ENCODE peak calls at places on chromosomes 7 and 10, in eight cellular contexts. C, I, B, R, G, N, D and P are unnamed samples.

GRCh38 chr10:100969175-100970075 is at the start of gene SEMA4G:
- DNase-seq in C (peak), I (peak), B (peak), R (peak), G (peak), N (peak), D (peak), P (peak)

GRCh38 chr10:104897679-104898078 is 256.6 kb downstream of the SORCS3 start:
- DNase-seq in C (no peak), I (no peak), B (no peak), R (no peak), G (no peak), N (no peak), D (no peak), P (no peak)

GRCh38 chr10:101879456-101880189 is 36.0 kb upstream of the KCNIP2 start:
- DNase-seq in C (no peak), I (no peak), B (no peak), R (no peak), G (no peak), N (peak), D (no peak), P (no peak)

GRCh38 chr10:71213761-71214440 is 1.5 kb downstream of the UNC5B start:
- DNase-seq in C (no peak), I (peak), B (no peak), R (no peak), G (peak), N (peak), D (no peak), P (peak)

GRCh38 chr10:85542936-85543730 is 823.5 kb downstream of the GRID1 start:
- DNase-seq in C (no peak), I (no peak), B (no peak), R (no peak), G (no peak), N (no peak), D (no peak), P (no peak)

GRCh38 chr10:73506491-73506890 is 10.7 kb upstream of the PPP3CB start:
- DNase-seq in C (no peak), I (no peak), B (no peak), R (no peak), G (no peak), N (peak), D (no peak), P (no peak)

GRCh38 chr7:128893251-128894100 is 17.0 kb downstream of the KCP start:
- DNase-seq in C (peak), I (no peak), B (peak), R (peak), G (no peak), N (no peak), D (peak), P (peak)

GRCh38 chr7:47504546-47505316 is 77.2 kb downstream of the TNS3 start:
- DNase-seq in C (no peak), I (no peak), B (no peak), R (no peak), G (no peak), N (no peak), D (no peak), P (no peak)

GRCh38 chr7:128962837-128963236 is 25.1 kb downstream of the IRF5 start:
- DNase-seq in C (no peak), I (no peak), B (no peak), R (no peak), G (no peak), N (no peak), D (no peak), P (no peak)

GRCh38 chr7:10875081-10875480 is 98.6 kb upstream of the PHF14 start:
- DNase-seq in C (no peak), I (no peak), B (no peak), R (no peak), G (no peak), N (no peak), D (no peak), P (no peak)

GRCh38 chr7:15068324-15068723 is 165.8 kb upstream of the DGKB start:
- DNase-seq in C (no peak), I (no peak), B (no peak), R (no peak), G (no peak), N (no peak), D (no peak), P (no peak)

GRCh38 chr10:85510682-85511081 is 855.9 kb downstream of the GRID1 start:
- DNase-seq in C (no peak), I (no peak), B (no peak), R (no peak), G (no peak), N (no peak), D (no peak), P (no peak)

GRCh38 chr10:122210481-122211265 is 60.4 kb upstream of the BTBD16 start:
- DNase-seq in C (no peak), I (no peak), B (no peak), R (no peak), G (no peak), N (no peak), D (no peak), P (no peak)

GRCh38 chr10:133442967-133443924 is 10.5 kb upstream of the SCART1 start:
- DNase-seq in C (peak), I (no peak), B (peak), R (no peak), G (peak), N (no peak), D (no peak), P (peak)

GRCh38 chr7:28988818-28989595 is 30.9 kb upstream of the TRIL start:
- DNase-seq in C (peak), I (no peak), B (no peak), R (no peak), G (peak), N (peak), D (peak), P (no peak)

GRCh38 chr10:80520661-80521488 is 16.8 kb upstream of the SH2D4B start:
- DNase-seq in C (peak), I (no peak), B (peak), R (no peak), G (no peak), N (no peak), D (peak), P (peak)

GRCh38 chr7:40947546-40947945 is 755.3 kb downstream of the INHBA start:
- DNase-seq in C (no peak), I (no peak), B (no peak), R (no peak), G (no peak), N (no peak), D (no peak), P (no peak)

GRCh38 chr7:114082934-114083647 is 164.3 kb upstream of the PPP1R3A start:
- DNase-seq in C (peak), I (peak), B (peak), R (peak), G (peak), N (no peak), D (peak), P (peak)

GRCh38 chr10:29356931-29357330 is 68.1 kb downstream of the LYZL1 start:
- DNase-seq in C (no peak), I (no peak), B (no peak), R (no peak), G (no peak), N (no peak), D (no peak), P (no peak)

GRCh38 chr7:155998328-155998691 is 186.0 kb upstream of the SHH start:
- DNase-seq in C (no peak), I (no peak), B (no peak), R (no peak), G (no peak), N (no peak), D (peak), P (no peak)

GRCh38 chr10:118698421-118698820 is 56.3 kb downstream of the CACUL1 start:
- DNase-seq in C (no peak), I (peak), B (no peak), R (no peak), G (no peak), N (peak), D (no peak), P (peak)

GRCh38 chr10:73043766-73044377 is 52.8 kb downstream of the P4HA1 start:
- DNase-seq in C (no peak), I (no peak), B (no peak), R (no peak), G (no peak), N (no peak), D (no peak), P (no peak)

GRCh38 chr7:131068604-131069021 is 259.1 kb upstream of the MKLN1 start:
- DNase-seq in C (no peak), I (peak), B (no peak), R (no peak), G (no peak), N (peak), D (no peak), P (no peak)

GRCh38 chr7:108592633-108593277 is 23.1 kb downstream of the DNAJB9 start:
- DNase-seq in C (no peak), I (no peak), B (no peak), R (no peak), G (no peak), N (no peak), D (no peak), P (no peak)

GRCh38 chr7:156932006-156932405 is 17.5 kb upstream of the NOM1 start:
- DNase-seq in C (no peak), I (peak), B (no peak), R (no peak), G (no peak), N (no peak), D (no peak), P (no peak)

GRCh38 chr10:28241766-28242399 is 61.0 kb downstream of the MPP7 start:
- DNase-seq in C (no peak), I (peak), B (no peak), R (no peak), G (no peak), N (peak), D (no peak), P (no peak)

GRCh38 chr7:155206286-155207020 is 91.2 kb upstream of the INSIG1 start:
- DNase-seq in C (peak), I (no peak), B (peak), R (no peak), G (peak), N (peak), D (no peak), P (peak)

GRCh38 chr7:112753298-112753697 is 36.9 kb downstream of the TMEM168 start:
- DNase-seq in C (no peak), I (no peak), B (no peak), R (no peak), G (no peak), N (no peak), D (no peak), P (no peak)

DNA sequence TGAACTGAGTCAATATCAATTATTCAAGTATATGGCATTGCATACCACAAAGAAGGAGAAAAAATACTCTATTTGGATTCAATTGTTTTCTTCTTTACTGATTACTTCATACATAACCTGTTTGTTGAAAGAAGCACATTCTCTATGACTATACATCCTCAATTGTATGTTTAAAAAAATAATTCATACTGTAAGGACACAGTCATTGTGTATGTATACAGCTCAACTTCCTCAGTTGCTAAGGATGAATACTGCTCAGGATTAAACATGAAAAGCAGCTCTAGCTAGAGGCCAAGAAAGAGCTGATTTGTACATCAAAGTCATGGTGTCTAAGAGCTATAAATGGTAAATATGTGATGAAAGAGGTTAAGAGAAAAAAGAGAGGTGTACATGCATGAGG is 15.8 kb upstream of the BPGM start:
- DNase-seq in C (no peak), I (no peak), B (no peak), R (no peak), G (no peak), N (peak), D (no peak), P (no peak)
- H3K27ac ChIP-seq in C (no peak), I (no peak), B (no peak), R (no peak), G (no peak), N (no peak), D (no peak), P (no peak)

GRCh38 chr7:100801833-100802568 is 25.3 kb downstream of the EPHB4 start:
- DNase-seq in C (peak), I (peak), B (no peak), R (peak), G (peak), N (peak), D (peak), P (no peak)

GRCh38 chr7:100806276-100806675 is 21.0 kb downstream of the EPHB4 start:
- DNase-seq in C (no peak), I (no peak), B (no peak), R (no peak), G (no peak), N (no peak), D (no peak), P (no peak)

GRCh38 chr7:100804681-100805431 is 22.5 kb downstream of the EPHB4 start:
- DNase-seq in C (no peak), I (no peak), B (no peak), R (peak), G (peak), N (no peak), D (no peak), P (no peak)

GRCh38 chr7:100802951-100803350 is 24.4 kb downstream of the EPHB4 start:
- DNase-seq in C (no peak), I (no peak), B (no peak), R (peak), G (peak), N (no peak), D (no peak), P (no peak)

DNA sequence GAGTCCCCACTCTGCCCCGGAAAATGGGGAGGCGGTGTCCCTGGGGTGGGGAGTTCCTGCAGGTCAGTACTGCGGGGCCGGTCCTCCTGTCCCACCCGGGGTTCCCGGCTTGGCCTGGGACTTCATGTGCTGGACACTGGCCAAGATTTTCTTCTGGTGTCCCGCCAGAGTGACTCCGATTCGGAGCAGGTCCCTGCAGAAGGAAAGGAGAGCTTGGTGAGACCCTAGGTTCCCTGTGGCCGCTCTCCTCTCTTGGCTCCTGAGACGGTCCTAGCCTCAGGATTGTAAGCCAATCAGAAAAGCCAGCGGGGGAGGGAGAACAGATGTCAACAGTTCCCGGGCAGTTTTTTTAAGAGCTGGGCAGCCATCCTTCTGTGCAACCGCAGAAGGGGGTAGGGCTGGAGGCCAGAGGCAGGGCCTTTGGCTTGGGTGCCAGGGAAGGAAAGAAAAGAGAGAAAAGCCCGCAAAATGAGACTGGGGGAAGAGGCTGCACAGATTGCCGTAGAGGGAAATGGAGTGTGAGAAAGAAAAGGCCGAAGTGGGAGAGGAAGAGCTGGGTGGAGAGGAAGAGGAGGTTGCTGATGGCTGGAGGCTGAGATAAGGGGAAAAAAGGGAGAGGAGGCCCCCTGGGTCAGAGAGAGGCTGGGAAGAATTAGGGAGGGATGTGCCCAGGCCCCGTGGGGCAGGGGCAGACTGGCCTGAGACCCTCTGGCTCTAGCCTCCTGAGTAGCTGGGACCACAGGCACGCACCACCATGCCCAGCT is 23.7 kb downstream of the EPHB4 start:
- DNase-seq in C (peak), I (peak), B (no peak), R (peak), G (peak), N (peak), D (peak), P (peak)
- TF ChIP-seq POLR2A in C (no peak), I (no peak), B (no peak), R (no peak), G (no peak), N (no peak), D (no peak), P (no peak)

GRCh38 chr7:16644987-16645592 is 464 bp downstream of the ANKMY2 start:
- DNase-seq in C (peak), I (peak), B (peak), R (no peak), G (no peak), N (no peak), D (peak), P (peak)

GRCh38 chr7:16646427-16647081 is 573 bp downstream of the BZW2 start:
- DNase-seq in C (no peak), I (no peak), B (no peak), R (no peak), G (no peak), N (no peak), D (no peak), P (no peak)

GRCh38 chr7:16644624-16644986 is 949 bp downstream of the ANKMY2 start:
- DNase-seq in C (peak), I (peak), B (peak), R (peak), G (peak), N (peak), D (peak), P (peak)

GRCh38 chr7:16644157-16644556 is 1.4 kb downstream of the ANKMY2 start:
- DNase-seq in C (no peak), I (no peak), B (no peak), R (no peak), G (no peak), N (no peak), D (no peak), P (no peak)

DNA sequence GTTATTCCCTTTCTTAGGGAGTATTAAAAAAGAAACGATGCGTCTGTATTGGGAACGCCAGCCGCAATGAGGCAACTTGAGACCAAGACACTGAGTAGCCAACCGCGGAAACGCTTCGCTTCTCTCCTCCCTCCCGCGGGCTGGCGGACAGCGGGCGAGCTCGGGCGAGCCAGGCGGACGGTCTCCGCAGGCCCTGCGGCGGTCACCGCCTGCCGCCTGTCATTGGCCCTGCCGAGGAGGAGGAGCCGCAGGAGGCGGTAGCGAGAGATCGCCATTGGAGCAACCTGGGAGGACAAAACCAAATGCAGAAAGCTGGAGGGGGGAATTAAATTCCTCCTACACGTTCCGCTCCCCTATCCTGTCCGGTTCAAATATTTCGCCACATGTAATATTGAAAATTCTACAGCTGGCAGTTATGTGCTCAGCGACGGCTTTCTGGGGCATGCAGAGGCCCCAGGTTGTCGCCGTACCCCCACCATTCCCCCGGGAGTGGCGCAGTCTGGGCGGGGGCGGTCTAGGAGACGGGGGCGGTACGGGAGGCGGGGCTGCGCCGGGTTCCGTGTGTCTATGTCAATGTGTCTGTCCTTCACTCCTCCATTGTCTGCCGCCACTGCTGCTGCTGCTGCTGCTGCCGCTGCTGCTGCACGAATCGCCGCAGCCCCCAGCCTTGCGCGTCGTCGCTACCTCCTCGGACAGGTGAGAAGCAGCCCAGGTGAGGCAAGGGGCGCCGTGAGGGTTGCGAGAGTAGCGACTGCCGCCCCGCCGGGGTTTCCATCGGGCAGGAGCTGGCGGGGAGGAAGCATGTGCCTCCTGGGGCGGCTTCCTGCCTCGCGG is at the start of the genes ANKMY2 and BZW2:
- DNase-seq in C (peak), I (peak), B (peak), R (peak), G (peak), N (peak), D (peak), P (peak)
- TF ChIP-seq CTCF in C (no peak), I (no peak), B (peak), R (no peak), G (no peak), N (no peak), D (no peak), P (no peak)

GRCh38 chr7:24834150-24834798 is 77.0 kb upstream of the GSDME start:
- DNase-seq in C (no peak), I (no peak), B (no peak), R (no peak), G (no peak), N (no peak), D (no peak), P (peak)
- H3K27ac ChIP-seq in C (no peak), I (no peak), B (no peak), R (no peak), G (no peak), N (no peak), D (no peak), P (peak)

GRCh38 chr10:124744047-124744687 is at the start of gene FAM53B:
- DNase-seq in C (peak), I (peak), B (peak), R (peak), G (peak), N (peak), D (peak), P (peak)

GRCh38 chr10:124743188-124744046 is 761 bp downstream of the FAM53B start:
- DNase-seq in C (peak), I (peak), B (no peak), R (peak), G (peak), N (no peak), D (peak), P (peak)

GRCh38 chr10:124741922-124742417 is 2.2 kb downstream of the FAM53B start:
- DNase-seq in C (peak), I (no peak), B (no peak), R (no peak), G (peak), N (no peak), D (peak), P (peak)

GRCh38 chr10:124741281-124741921 is 2.8 kb downstream of the FAM53B start:
- DNase-seq in C (peak), I (peak), B (peak), R (peak), G (peak), N (peak), D (peak), P (peak)

DNA sequence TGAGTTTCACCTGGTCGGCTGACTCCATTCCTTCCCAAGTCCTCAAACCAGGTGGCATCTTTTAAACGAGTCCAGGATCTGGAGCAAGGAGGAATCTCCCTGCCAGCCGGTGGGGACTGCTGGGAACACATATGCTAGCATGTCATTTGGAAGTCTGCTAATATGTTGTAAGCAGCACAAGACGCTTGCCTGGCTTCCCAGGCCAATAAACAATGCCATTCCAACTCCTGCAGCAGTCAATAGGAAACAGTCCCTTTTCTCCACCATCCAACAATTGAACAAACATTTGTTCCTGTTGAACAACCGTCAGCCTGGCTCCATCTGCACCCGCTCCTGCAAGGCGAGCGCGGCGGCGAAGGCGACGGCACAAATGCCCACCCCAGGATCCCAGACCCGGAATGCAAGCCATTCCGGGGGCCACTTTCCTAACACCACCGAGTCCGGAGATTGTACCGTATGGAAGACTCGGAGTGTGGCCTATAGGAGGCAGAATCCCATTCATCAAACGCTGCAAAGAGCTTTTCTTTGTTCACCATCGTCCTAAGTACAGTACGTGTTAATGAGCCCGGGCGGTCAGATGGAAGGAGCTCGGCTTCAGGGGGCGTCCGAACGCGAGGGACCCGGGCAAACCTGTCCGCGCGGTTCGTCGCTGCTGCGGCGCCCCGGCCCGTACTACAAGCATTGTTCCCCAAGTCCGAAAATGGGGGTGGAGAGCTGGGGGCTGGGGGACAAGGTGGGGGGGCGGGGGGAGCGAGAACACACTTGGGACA is 1.6 kb downstream of the FAM53B start:
- DNase-seq in C (peak), I (peak), B (no peak), R (no peak), G (peak), N (no peak), D (peak), P (peak)
- TF ChIP-seq POLR2A in C (no peak), I (no peak), B (no peak), R (no peak), G (no peak), N (no peak), D (no peak), P (no peak)